ENCODE peak calls at places on chromosomes 5 and 9, in six cellular contexts. One of them, this sample, is unnamed. For H3K4me1, the result is how much of the 10 kb centered on the place peaks cover.

GRCh38 chr9:79014929-79015699 is 556.7 kb upstream of the TLE4 start:
- DNase-seq in A549: no peak
- DNase-seq in K562: no peak
- DNase-seq in colonic mucosa: no peak
- DNase-seq in body of pancreas: no peak
- DNase-seq in PC-9: no peak
- DNase-seq in this sample: no peak

GRCh38 chr9:105413486-105414068 is 34.3 kb upstream of the FSD1L start:
- DNase-seq in A549: peak
- DNase-seq in K562: peak
- DNase-seq in colonic mucosa: peak
- DNase-seq in body of pancreas: no peak
- DNase-seq in PC-9: peak
- DNase-seq in this sample: no peak

GRCh38 chr5:88672644-88673493 is 210.1 kb downstream of the MEF2C start:
- DNase-seq in A549: no peak
- DNase-seq in K562: no peak
- DNase-seq in colonic mucosa: no peak
- DNase-seq in body of pancreas: no peak
- DNase-seq in PC-9: no peak
- DNase-seq in this sample: no peak

GRCh38 chr5:159452480-159453167 is 122.3 kb upstream of the IL12B start:
- DNase-seq in A549: no peak
- DNase-seq in K562: no peak
- DNase-seq in colonic mucosa: no peak
- DNase-seq in body of pancreas: no peak
- DNase-seq in PC-9: no peak
- DNase-seq in this sample: no peak

GRCh38 chr5:38447786-38448185 is 108.7 kb downstream of the LIFR start:
- DNase-seq in A549: no peak
- DNase-seq in K562: no peak
- DNase-seq in colonic mucosa: no peak
- DNase-seq in body of pancreas: no peak
- DNase-seq in PC-9: no peak
- DNase-seq in this sample: no peak

GRCh38 chr5:76404694-76405306 is 1.7 kb downstream of the IQGAP2 start:
- DNase-seq in A549: no peak
- DNase-seq in K562: peak
- DNase-seq in colonic mucosa: no peak
- DNase-seq in body of pancreas: no peak
- DNase-seq in PC-9: no peak
- DNase-seq in this sample: no peak

GRCh38 chr5:14429102-14429501 is 152.5 kb upstream of the OTULINL start:
- DNase-seq in A549: no peak
- DNase-seq in K562: no peak
- DNase-seq in colonic mucosa: no peak
- DNase-seq in body of pancreas: no peak
- DNase-seq in PC-9: no peak
- DNase-seq in this sample: no peak

GRCh38 chr9:84293001-84293798 is 47.4 kb downstream of the SLC28A3 start:
- DNase-seq in A549: no peak
- DNase-seq in K562: no peak
- DNase-seq in colonic mucosa: no peak
- DNase-seq in body of pancreas: no peak
- DNase-seq in PC-9: no peak
- DNase-seq in this sample: no peak

GRCh38 chr9:121634329-121634784 is 17.1 kb upstream of the DAB2IP start:
- DNase-seq in A549: no peak
- DNase-seq in K562: no peak
- DNase-seq in colonic mucosa: peak
- DNase-seq in body of pancreas: no peak
- DNase-seq in PC-9: no peak
- DNase-seq in this sample: no peak

GRCh38 chr9:103941104-103941503 is 153.0 kb upstream of the SMC2 start:
- DNase-seq in A549: no peak
- DNase-seq in K562: no peak
- DNase-seq in colonic mucosa: no peak
- DNase-seq in body of pancreas: no peak
- DNase-seq in PC-9: no peak
- DNase-seq in this sample: no peak

GRCh38 chr5:80343067-80343466 is 23.3 kb downstream of the SPZ1 start:
- DNase-seq in A549: no peak
- DNase-seq in K562: no peak
- DNase-seq in colonic mucosa: no peak
- DNase-seq in body of pancreas: no peak
- DNase-seq in PC-9: no peak
- DNase-seq in this sample: no peak

GRCh38 chr9:94639045-94639995 is at the start of gene FBP1:
- DNase-seq in A549: no peak
- DNase-seq in K562: no peak
- DNase-seq in colonic mucosa: peak
- DNase-seq in body of pancreas: peak
- DNase-seq in PC-9: peak
- DNase-seq in this sample: peak

GRCh38 chr5:56481147-56481997 is 248.2 kb upstream of the ANKRD55 start:
- DNase-seq in A549: peak
- DNase-seq in K562: no peak
- DNase-seq in colonic mucosa: peak
- DNase-seq in body of pancreas: peak
- DNase-seq in PC-9: peak
- DNase-seq in this sample: peak

GRCh38 chr5:151661968-151662732 is 24.6 kb downstream of the SPARC start:
- DNase-seq in A549: no peak
- DNase-seq in K562: no peak
- DNase-seq in colonic mucosa: no peak
- DNase-seq in body of pancreas: no peak
- DNase-seq in PC-9: no peak
- DNase-seq in this sample: no peak

GRCh38 chr9:98374385-98375051 is 119.1 kb upstream of the TBC1D2 start:
- DNase-seq in A549: peak
- DNase-seq in K562: peak
- DNase-seq in colonic mucosa: peak
- DNase-seq in body of pancreas: peak
- DNase-seq in PC-9: peak
- DNase-seq in this sample: no peak

GRCh38 chr5:67043789-67044511 is 152.6 kb downstream of the CD180 start:
- DNase-seq in A549: no peak
- DNase-seq in K562: no peak
- DNase-seq in colonic mucosa: no peak
- DNase-seq in body of pancreas: no peak
- DNase-seq in PC-9: no peak
- DNase-seq in this sample: no peak

GRCh38 chr9:103522409-103522808 is 527.3 kb downstream of the CYLC2 start:
- DNase-seq in A549: no peak
- DNase-seq in K562: no peak
- DNase-seq in colonic mucosa: no peak
- DNase-seq in body of pancreas: no peak
- DNase-seq in PC-9: no peak
- DNase-seq in this sample: no peak

GRCh38 chr5:10434392-10434791 is 7.3 kb upstream of the ROPN1L start:
- DNase-seq in A549: no peak
- DNase-seq in K562: peak
- DNase-seq in colonic mucosa: no peak
- DNase-seq in body of pancreas: no peak
- DNase-seq in PC-9: no peak
- DNase-seq in this sample: no peak

GRCh38 chr5:36359267-36359666 is 57.6 kb upstream of the RANBP3L start:
- DNase-seq in A549: no peak
- DNase-seq in K562: no peak
- DNase-seq in colonic mucosa: no peak
- DNase-seq in body of pancreas: no peak
- DNase-seq in PC-9: no peak
- DNase-seq in this sample: no peak

GRCh38 chr9:111483862-111484563 is at the start of gene ECPAS:
- DNase-seq in A549: peak
- DNase-seq in K562: peak
- DNase-seq in colonic mucosa: peak
- DNase-seq in body of pancreas: peak
- DNase-seq in PC-9: peak
- DNase-seq in this sample: peak

GRCh38 chr9:81626511-81626910 is 62.8 kb downstream of the TLE1 start:
- DNase-seq in A549: no peak
- DNase-seq in K562: no peak
- DNase-seq in colonic mucosa: no peak
- DNase-seq in body of pancreas: no peak
- DNase-seq in PC-9: peak
- DNase-seq in this sample: no peak

GRCh38 chr5:53419247-53419646 is 61.2 kb upstream of the FST start:
- DNase-seq in A549: no peak
- DNase-seq in K562: no peak
- DNase-seq in colonic mucosa: no peak
- DNase-seq in body of pancreas: no peak
- DNase-seq in PC-9: no peak
- DNase-seq in this sample: no peak

DNA sequence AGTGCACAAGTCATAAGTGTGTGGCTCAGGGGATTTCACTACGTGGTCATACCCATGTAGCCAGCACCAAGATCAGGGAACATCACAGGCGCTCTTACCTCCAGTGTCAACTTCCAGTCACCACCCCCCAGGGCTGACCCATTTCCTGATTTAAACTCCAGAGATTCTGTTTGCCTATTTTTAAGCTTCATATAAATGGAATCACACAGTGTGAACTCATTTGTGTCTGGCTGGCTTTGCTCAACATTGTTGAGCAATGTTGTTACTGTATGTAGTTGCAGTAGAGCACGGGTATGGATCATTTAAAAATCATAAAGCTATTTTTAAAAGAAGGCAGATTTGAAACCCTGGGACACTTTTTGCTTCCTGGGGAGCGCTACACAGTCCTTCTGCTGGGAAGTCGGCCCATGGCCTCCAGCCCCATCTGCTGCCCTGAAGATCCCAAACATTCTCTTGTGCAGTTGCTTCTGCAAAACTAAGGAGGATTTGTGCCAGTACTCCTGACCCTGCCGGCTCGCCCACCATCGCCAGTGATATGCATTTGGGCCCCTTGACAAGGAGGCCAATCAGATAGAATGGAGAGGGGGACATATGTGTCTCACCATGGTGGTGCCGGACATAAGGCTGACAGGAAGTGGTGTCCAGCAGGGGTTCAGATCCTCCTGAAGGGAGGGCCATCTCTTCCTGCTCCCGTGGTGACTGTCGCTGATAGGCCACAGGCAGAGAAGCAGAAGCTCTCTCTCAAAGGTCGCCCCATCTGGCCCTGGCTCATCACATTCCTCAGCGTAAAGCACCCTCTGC is 13.3 kb downstream of the DCANP1 start:
- DNase-seq in A549: no peak
- DNase-seq in K562: peak
- DNase-seq in colonic mucosa: no peak
- DNase-seq in body of pancreas: no peak
- DNase-seq in PC-9: no peak
- DNase-seq in this sample: no peak
- H3K4me1 ChIP-seq in A549: under half
- H3K4me1 ChIP-seq in K562: under half
- H3K4me1 ChIP-seq in colonic mucosa: under half
- H3K4me1 ChIP-seq in body of pancreas: under half
- H3K4me1 ChIP-seq in PC-9: under half
- H3K4me1 ChIP-seq in this sample: under half

GRCh38 chr9:126617740-126618133 is 4.0 kb downstream of the LMX1B start:
- DNase-seq in A549: no peak
- DNase-seq in K562: peak
- DNase-seq in colonic mucosa: no peak
- DNase-seq in body of pancreas: no peak
- DNase-seq in PC-9: no peak
- DNase-seq in this sample: no peak
- H3K4me3 ChIP-seq in A549: no peak
- H3K4me3 ChIP-seq in K562: no peak
- H3K4me3 ChIP-seq in colonic mucosa: no peak
- H3K4me3 ChIP-seq in body of pancreas: no peak
- H3K4me3 ChIP-seq in PC-9: no peak
- H3K4me3 ChIP-seq in this sample: no peak

GRCh38 chr9:18825775-18826174 is 207.2 kb downstream of the SAXO1 start:
- DNase-seq in A549: no peak
- DNase-seq in K562: no peak
- DNase-seq in colonic mucosa: no peak
- DNase-seq in body of pancreas: no peak
- DNase-seq in PC-9: no peak
- DNase-seq in this sample: no peak

GRCh38 chr9:18821794-18822193 is 211.2 kb downstream of the SAXO1 start:
- DNase-seq in A549: no peak
- DNase-seq in K562: no peak
- DNase-seq in colonic mucosa: peak
- DNase-seq in body of pancreas: no peak
- DNase-seq in PC-9: no peak
- DNase-seq in this sample: no peak

GRCh38 chr9:18822850-18823249 is 210.2 kb downstream of the SAXO1 start:
- DNase-seq in A549: no peak
- DNase-seq in K562: no peak
- DNase-seq in colonic mucosa: peak
- DNase-seq in body of pancreas: no peak
- DNase-seq in PC-9: no peak
- DNase-seq in this sample: no peak

GRCh38 chr9:18826248-18826647 is 206.8 kb downstream of the SAXO1 start:
- DNase-seq in A549: no peak
- DNase-seq in K562: no peak
- DNase-seq in colonic mucosa: no peak
- DNase-seq in body of pancreas: no peak
- DNase-seq in PC-9: no peak
- DNase-seq in this sample: no peak

DNA sequence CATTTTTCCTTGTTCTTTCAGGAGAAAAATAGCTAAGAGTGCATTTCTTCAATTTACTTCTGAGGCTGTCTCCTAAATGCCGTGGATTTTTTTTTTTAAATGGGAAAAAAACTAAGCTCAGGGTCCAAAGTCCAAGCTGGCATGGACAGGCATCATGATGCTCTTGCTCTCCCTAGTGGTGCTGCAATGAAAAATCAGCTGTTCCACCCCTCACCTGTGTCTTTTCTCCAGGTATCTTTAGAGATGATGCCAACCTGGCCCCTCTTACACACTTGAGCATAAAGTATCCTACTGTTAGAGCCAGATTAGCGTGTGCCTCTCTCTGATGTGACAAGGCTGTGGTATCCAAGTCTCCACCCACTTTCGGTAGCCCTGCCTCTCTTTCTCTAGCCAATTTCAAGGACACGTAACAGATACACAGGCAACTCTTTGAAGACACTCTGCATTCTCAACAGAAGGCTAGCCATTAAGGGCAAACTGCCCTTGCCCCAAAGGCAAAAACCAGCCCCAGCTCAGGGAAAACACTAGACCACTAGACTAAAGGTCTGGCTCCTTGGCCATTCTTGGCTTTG is 208.8 kb downstream of the SAXO1 start:
- DNase-seq in A549: no peak
- DNase-seq in K562: no peak
- DNase-seq in colonic mucosa: peak
- DNase-seq in body of pancreas: peak
- DNase-seq in PC-9: no peak
- DNase-seq in this sample: no peak
- TF ChIP-seq CTCF in A549: peak
- TF ChIP-seq CTCF in K562: no peak
- TF ChIP-seq CTCF in colonic mucosa: peak
- TF ChIP-seq CTCF in body of pancreas: peak
- TF ChIP-seq CTCF in PC-9: peak
- TF ChIP-seq CTCF in this sample: no peak

DNA sequence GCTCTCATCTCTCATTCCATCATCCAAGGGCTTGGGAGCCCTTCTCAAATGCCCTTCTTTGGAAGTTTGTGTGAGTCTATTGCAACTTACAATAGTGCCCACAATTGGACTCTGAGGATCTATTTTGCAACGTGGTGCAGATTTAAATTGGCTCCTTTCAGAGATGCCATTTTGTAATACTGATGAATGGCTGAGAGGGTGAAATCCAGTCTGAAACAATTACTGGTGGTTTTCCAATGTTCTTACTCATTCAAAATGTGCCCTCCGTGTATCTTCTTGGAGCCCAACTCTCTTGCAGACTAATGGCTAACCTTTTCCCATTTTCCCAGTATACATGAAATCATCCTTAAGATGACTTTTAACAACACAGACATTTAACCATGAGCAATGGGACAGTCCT is 6.1 kb downstream of the ZNF462 start:
- DNase-seq in A549: no peak
- DNase-seq in K562: no peak
- DNase-seq in colonic mucosa: no peak
- DNase-seq in body of pancreas: no peak
- DNase-seq in PC-9: no peak
- DNase-seq in this sample: no peak
- H3K4me1 ChIP-seq in A549: under half
- H3K4me1 ChIP-seq in K562: under half
- H3K4me1 ChIP-seq in colonic mucosa: under half
- H3K4me1 ChIP-seq in body of pancreas: under half
- H3K4me1 ChIP-seq in PC-9: under half
- H3K4me1 ChIP-seq in this sample: under half

This sample was measured in heart right ventricle.